ENCODE peak calls at places on chromosome 19, in ten cellular contexts. M is stimulated activated CD4-positive, alpha-beta T cell treated with anti-CD3 and anti-CD28 coated beads, Interleukin-4, amount 100 ng/mL, for 1 hour; V is stomach; J is retina; B is activated CD8-positive, alpha-beta memory T cell treated with anti-CD3 and anti-CD28 coated beads, Interleukin-2, amount 50 U/mL, for 48 hours; X is cardiac muscle cell; R is mucosa of descending colon; Z is GDM1; S is H54; T is frontal cortex. K is an unnamed sample.
A peak's percentile ranks its signal among the peaks of the same experiment; 100 is the strongest.

GRCh38 chr19:46890423-46891170 is 29.8 kb downstream of the ARHGAP35 start:
- DNase-seq in B (no peak), Z (no peak), T (no peak), X (peak; percentile 53), J (no peak), R (no peak), V (no peak), M (no peak), S (no peak), K (peak; percentile 82)

GRCh38 chr19:32858559-32858958 is 11.0 kb downstream of the SLC7A9 start:
- DNase-seq in V (no peak), J (no peak), S (no peak), B (no peak), M (no peak), Z (no peak), T (no peak), X (no peak), R (no peak), K (no peak)

GRCh38 chr19:55264531-55264930 is 5.7 kb upstream of the PPP6R1 start:
- DNase-seq in X (no peak), M (no peak), B (no peak), V (no peak), S (no peak), J (no peak), R (no peak), T (no peak), Z (no peak), K (no peak)

GRCh38 chr19:18205180-18205915 is 1.5 kb upstream of the RAB3A start:
- DNase-seq in X (peak; percentile 77), S (peak; percentile 61), V (peak; percentile 73), M (peak; percentile 58), T (peak; percentile 76), R (peak; percentile 83), J (peak; percentile 51), Z (peak; percentile 51), B (peak; percentile 79), K (peak; percentile 84)

GRCh38 chr19:41746593-41747227 is 8.6 kb upstream of the CEACAM6 start:
- DNase-seq in M (peak; percentile 43), R (no peak), X (peak; percentile 67), S (peak; percentile 48), J (peak; percentile 24), T (no peak), V (peak; percentile 73), B (peak; percentile 67), Z (peak; percentile 43), K (peak; percentile 56)

GRCh38 chr19:46755077-46755852 is 9.0 kb upstream of the STRN4 start:
- DNase-seq in V (no peak), Z (no peak), T (no peak), S (no peak), B (no peak), J (no peak), M (no peak), R (no peak), X (peak; percentile 80), K (no peak)

GRCh38 chr19:49677232-49677881 is at the start of gene PRMT1:
- DNase-seq in V (no peak), X (no peak), S (no peak), J (no peak), T (peak; percentile 62), B (peak; percentile 79), Z (no peak), M (peak; percentile 57), R (peak; percentile 76), K (peak; percentile 75)

GRCh38 chr19:39163621-39164020 is 33.1 kb upstream of the NCCRP1 start:
- DNase-seq in M (no peak), B (no peak), R (no peak), X (no peak), S (no peak), Z (no peak), V (no peak), T (no peak), J (no peak), K (no peak)

GRCh38 chr19:1177322-1178114 is 3.5 kb upstream of the SBNO2 start:
- DNase-seq in B (no peak), X (peak; percentile 94), M (no peak), V (no peak), T (no peak), Z (no peak), R (no peak), J (no peak), S (peak; percentile 85), K (peak; percentile 10)

GRCh38 chr19:5380215-5380919 is 39.8 kb upstream of the PTPRS start:
- DNase-seq in Z (no peak), V (no peak), X (no peak), J (no peak), B (no peak), T (no peak), S (no peak), M (no peak), R (no peak), K (no peak)

GRCh38 chr19:38713227-38713649 is 31.0 kb downstream of the CAPN12 start:
- DNase-seq in Z (no peak), X (no peak), J (no peak), R (no peak), M (no peak), T (no peak), V (peak; percentile 87), S (no peak), B (no peak), K (no peak)

GRCh38 chr19:41887711-41888382 is 4.9 kb downstream of the ARHGEF1 start:
- DNase-seq in Z (no peak), J (no peak), T (peak; percentile 57), S (peak; percentile 97), X (peak; percentile 46), M (peak; percentile 83), B (peak; percentile 89), V (peak; percentile 76), R (peak; percentile 78), K (peak; percentile 87)

GRCh38 chr19:12567951-12568350 is 16.7 kb upstream of the ZNF564 start:
- DNase-seq in B (no peak), J (no peak), V (no peak), R (no peak), M (no peak), Z (no peak), S (no peak), X (no peak), T (no peak), K (no peak)